ENCODE peak calls at places on chromosomes 13 and 19, in four cellular contexts. One of them, this sample, is unnamed.

GRCh38 chr19:6572217-6572616 is 18.7 kb downstream of the CD70 start:
- DNase-seq in fibroblast of pulmonary artery: no peak
- DNase-seq in astrocyte of the spinal cord: no peak
- DNase-seq in NCI-H1930: no peak
- DNase-seq in this sample: no peak

GRCh38 chr19:7355151-7355845 is 6.6 kb downstream of the ARHGEF18 start:
- DNase-seq in astrocyte of the spinal cord: no peak
- DNase-seq in fibroblast of pulmonary artery: peak; percentile 38
- DNase-seq in NCI-H1930: no peak
- DNase-seq in this sample: peak; percentile 48

GRCh38 chr13:36528105-36528504 is 95.8 kb downstream of the CCNA1 start:
- DNase-seq in fibroblast of pulmonary artery: no peak
- DNase-seq in NCI-H1930: no peak
- DNase-seq in astrocyte of the spinal cord: no peak
- DNase-seq in this sample: no peak

GRCh38 chr19:1935484-1936208 is 5.3 kb upstream of the CSNK1G2 start:
- DNase-seq in astrocyte of the spinal cord: peak; percentile 8
- DNase-seq in NCI-H1930: no peak
- DNase-seq in fibroblast of pulmonary artery: peak; percentile 84
- DNase-seq in this sample: peak; percentile 34

GRCh38 chr13:49867834-49868233 is 68.3 kb downstream of the SPRYD7 start:
- DNase-seq in NCI-H1930: no peak
- DNase-seq in fibroblast of pulmonary artery: no peak
- DNase-seq in astrocyte of the spinal cord: no peak
- DNase-seq in this sample: no peak

GRCh38 chr13:63435668-63436275 is 2020.1 kb upstream of the PCDH20 start:
- DNase-seq in NCI-H1930: no peak
- DNase-seq in fibroblast of pulmonary artery: peak; percentile 96
- DNase-seq in astrocyte of the spinal cord: peak; percentile 99
- DNase-seq in this sample: peak; percentile 96

GRCh38 chr19:55103190-55103589 is 14.2 kb downstream of the PPP1R12C start:
- DNase-seq in fibroblast of pulmonary artery: no peak
- DNase-seq in astrocyte of the spinal cord: no peak
- DNase-seq in NCI-H1930: no peak
- DNase-seq in this sample: no peak

GRCh38 chr19:46974181-46974580 is 45.5 kb upstream of the NPAS1 start:
- DNase-seq in fibroblast of pulmonary artery: no peak
- DNase-seq in astrocyte of the spinal cord: no peak
- DNase-seq in NCI-H1930: no peak
- DNase-seq in this sample: no peak

GRCh38 chr19:36182612-36183454 is 30.6 kb upstream of the COX7A1 start:
- DNase-seq in astrocyte of the spinal cord: peak; percentile 80
- DNase-seq in fibroblast of pulmonary artery: peak; percentile 11
- DNase-seq in NCI-H1930: no peak
- DNase-seq in this sample: peak; percentile 25

GRCh38 chr13:21949818-21950429 is 279.1 kb downstream of the FGF9 start:
- DNase-seq in NCI-H1930: no peak
- DNase-seq in fibroblast of pulmonary artery: no peak
- DNase-seq in astrocyte of the spinal cord: no peak
- DNase-seq in this sample: no peak

GRCh38 chr13:76968041-76968440 is 19.7 kb downstream of the ACOD1 start:
- DNase-seq in fibroblast of pulmonary artery: no peak
- DNase-seq in NCI-H1930: no peak
- DNase-seq in astrocyte of the spinal cord: no peak
- DNase-seq in this sample: no peak

GRCh38 chr19:36245210-36246005 is 30.5 kb downstream of the ZNF146 start:
- DNase-seq in fibroblast of pulmonary artery: no peak
- DNase-seq in NCI-H1930: peak; percentile 19
- DNase-seq in astrocyte of the spinal cord: no peak
- DNase-seq in this sample: no peak

GRCh38 chr19:6021878-6022569 is 44.1 kb upstream of the RANBP3 start:
- DNase-seq in astrocyte of the spinal cord: peak; percentile 68
- DNase-seq in NCI-H1930: peak; percentile 55
- DNase-seq in fibroblast of pulmonary artery: peak; percentile 90
- DNase-seq in this sample: peak; percentile 60

GRCh38 chr19:29724102-29724641 is 9.1 kb upstream of the C19orf12 start:
- DNase-seq in astrocyte of the spinal cord: peak; percentile 3
- DNase-seq in fibroblast of pulmonary artery: peak; percentile 15
- DNase-seq in NCI-H1930: no peak
- DNase-seq in this sample: no peak